ENCODE peak calls at places on chromosomes 13 and 19, in four cellular contexts. P, R, L and H are unnamed samples.

GRCh38 chr19:7540761-7541480 is 5.4 kb downstream of the PNPLA6 start:
- DNase-seq in P (peak), R (no peak), L (peak), H (no peak)

GRCh38 chr13:44713793-44714469 is 137.8 kb upstream of the TSC22D1 start:
- DNase-seq in P (peak), R (peak), L (peak), H (peak)

GRCh38 chr19:45128109-45128508 is 32.7 kb downstream of the NKPD1 start:
- DNase-seq in P (no peak), R (no peak), L (no peak), H (no peak)

GRCh38 chr19:51441410-51442390 is 16.6 kb downstream of the SIGLEC8 start:
- DNase-seq in P (no peak), R (no peak), L (no peak), H (no peak)

GRCh38 chr13:64924401-64924800 is 2305.7 kb downstream of the PCDH9 start:
- DNase-seq in P (no peak), R (no peak), L (no peak), H (no peak)

GRCh38 chr13:40315416-40316064 is 350.9 kb downstream of the FOXO1 start:
- DNase-seq in P (no peak), R (no peak), L (peak), H (no peak)

GRCh38 chr13:29434217-29434940 is 161.1 kb downstream of the SLC7A1 start:
- DNase-seq in P (peak), R (no peak), L (no peak), H (no peak)

GRCh38 chr19:15304140-15304705 is 28.1 kb downstream of the BRD4 start:
- DNase-seq in P (no peak), R (no peak), L (no peak), H (no peak)

GRCh38 chr13:66704110-66704509 is 526.0 kb downstream of the PCDH9 start:
- DNase-seq in P (no peak), R (no peak), L (no peak), H (no peak)

GRCh38 chr13:25963681-25964080 is 88.1 kb downstream of the SHISA2 start:
- DNase-seq in P (no peak), R (no peak), L (no peak), H (no peak)

GRCh38 chr19:44814517-44814916 is 5.6 kb downstream of the BCAM start:
- DNase-seq in P (no peak), R (no peak), L (no peak), H (no peak)

GRCh38 chr13:23985846-23986245 is 88.5 kb upstream of the C1QTNF9B start:
- DNase-seq in P (no peak), R (no peak), L (no peak), H (no peak)

GRCh38 chr13:97391201-97391600 is 42.8 kb upstream of the RAP2A start:
- DNase-seq in P (no peak), R (no peak), L (no peak), H (no peak)

GRCh38 chr13:52003551-52003950 is 7.7 kb downstream of the ATP7B start:
- DNase-seq in P (no peak), R (no peak), L (no peak), H (no peak)

GRCh38 chr19:8210660-8211101 is 1.5 kb downstream of the CERS4 start:
- DNase-seq in P (no peak), R (no peak), L (no peak), H (no peak)

GRCh38 chr19:58361900-58362271 is 665 bp downstream of the ZNF497 start:
- DNase-seq in P (no peak), R (no peak), L (no peak), H (peak)

GRCh38 chr13:44620057-44620456 is 43.9 kb upstream of the TSC22D1 start:
- DNase-seq in P (peak), R (no peak), L (peak), H (peak)

GRCh38 chr19:49160450-49161189 is 3.0 kb downstream of the TRPM4 start:
- DNase-seq in P (no peak), R (no peak), L (no peak), H (no peak)

GRCh38 chr19:3671680-3672574 is 28.3 kb downstream of the PIP5K1C start:
- DNase-seq in P (no peak), R (no peak), L (peak), H (no peak)

GRCh38 chr19:18859676-18860301 is 28.0 kb downstream of the UPF1 start:
- DNase-seq in P (no peak), R (no peak), L (no peak), H (no peak)

GRCh38 chr19:55683449-55684261 is 8.6 kb downstream of the EPN1 start:
- DNase-seq in P (no peak), R (no peak), L (no peak), H (no peak)

GRCh38 chr13:26965976-26966375 is 205.4 kb upstream of the GPR12 start:
- DNase-seq in P (no peak), R (no peak), L (peak), H (no peak)

GRCh38 chr19:768424-768823 is 17.5 kb downstream of the MISP start:
- DNase-seq in P (peak), R (no peak), L (peak), H (peak)

GRCh38 chr13:99983401-99984133 is 2.0 kb downstream of the ZIC2 start:
- DNase-seq in P (no peak), R (no peak), L (no peak), H (no peak)

GRCh38 chr13:44906230-44906629 is 83.0 kb downstream of the NUFIP1 start:
- DNase-seq in P (no peak), R (no peak), L (no peak), H (no peak)

GRCh38 chr19:3344608-3345598 is 21.5 kb upstream of the NFIC start:
- DNase-seq in P (no peak), R (no peak), L (no peak), H (no peak)

GRCh38 chr19:14559916-14560775 is 11.7 kb downstream of the NDUFB7 start:
- DNase-seq in P (no peak), R (no peak), L (no peak), H (no peak)

GRCh38 chr19:35314031-35314430 is 15.0 kb upstream of the CD22 start:
- DNase-seq in P (no peak), R (no peak), L (no peak), H (no peak)

GRCh38 chr19:14021474-14021873 is 6.5 kb upstream of the RLN3 start:
- DNase-seq in P (no peak), R (no peak), L (no peak), H (no peak)

GRCh38 chr13:79401259-79402071 is 4.6 kb downstream of the RBM26 start:
- DNase-seq in P (no peak), R (no peak), L (no peak), H (no peak)

GRCh38 chr13:31209172-31209818 is 9.5 kb downstream of the B3GLCT start:
- DNase-seq in P (no peak), R (peak), L (peak), H (peak)

GRCh38 chr13:36298535-36299068 is 988 bp upstream of the CCDC169 start:
- DNase-seq in P (no peak), R (no peak), L (no peak), H (no peak)

GRCh38 chr19:47598407-47599349 is 10.3 kb upstream of the BICRA start:
- DNase-seq in P (peak), R (peak), L (peak), H (peak)

GRCh38 chr19:15595069-15595468 is 19.9 kb upstream of the CYP4F8 start:
- DNase-seq in P (no peak), R (no peak), L (peak), H (no peak)

GRCh38 chr19:33333615-33334014 is 31.3 kb upstream of the CEBPA start:
- DNase-seq in P (no peak), R (no peak), L (no peak), H (no peak)

GRCh38 chr13:96817336-96817941 is 176.8 kb downstream of the OXGR1 start:
- DNase-seq in P (no peak), R (peak), L (peak), H (no peak)